ENCODE peak calls at places on chromosomes 12 and 14, in five cellular contexts. P, J, K, O and W are unnamed samples. For H3K9me3 and H3K27me3, the result is how much of the 10 kb centered on the place peaks cover.

GRCh38 chr14:88424573-88424972 is 39.1 kb downstream of the SPATA7 start:
- DNase-seq in O (peak), J (no peak), K (no peak), P (no peak), W (no peak)

GRCh38 chr14:65927871-65928270 is 515.3 kb downstream of the FUT8 start:
- DNase-seq in P (no peak), K (no peak), O (no peak), J (no peak), W (peak)

GRCh38 chr12:124636138-124636968 is 68.9 kb upstream of the NCOR2 start:
- DNase-seq in O (no peak), P (no peak), J (peak), K (no peak), W (peak)

GRCh38 chr12:105343836-105344235 is 13.3 kb downstream of the C12orf75 start:
- DNase-seq in O (no peak), J (no peak), P (no peak), K (no peak), W (no peak)

GRCh38 chr14:93655078-93655750 is 133.1 kb downstream of the PRIMA1 start:
- DNase-seq in J (no peak), P (peak), K (no peak), O (peak), W (no peak)

GRCh38 chr14:90301580-90302181 is 30.1 kb downstream of the NRDE2 start:
- DNase-seq in J (no peak), O (peak), P (peak), K (no peak), W (no peak)

GRCh38 chr12:42958271-42958674 is 368.7 kb upstream of the PRICKLE1 start:
- DNase-seq in K (no peak), P (no peak), J (no peak), O (no peak), W (peak)

GRCh38 chr12:114682920-114683708 is 861 bp downstream of the TBX3 start:
- DNase-seq in K (no peak), P (peak), O (peak), J (peak), W (peak)

GRCh38 chr12:107634530-107634929 is 51.1 kb upstream of the PWP1 start:
- DNase-seq in K (no peak), O (no peak), P (no peak), J (no peak), W (no peak)

GRCh38 chr14:71555654-71556559 is 376.3 kb upstream of the RGS6 start:
- DNase-seq in O (no peak), P (no peak), K (no peak), J (no peak), W (no peak)

GRCh38 chr14:47150267-47150666 is 498.7 kb upstream of the RPL10L start:
- DNase-seq in K (no peak), O (no peak), P (no peak), J (no peak), W (no peak)

GRCh38 chr14:99066378-99066777 is 205.6 kb downstream of the BCL11B start:
- DNase-seq in K (no peak), O (no peak), J (no peak), P (no peak), W (no peak)

GRCh38 chr12:13436696-13437391 is 240.3 kb downstream of the EMP1 start:
- DNase-seq in P (peak), K (no peak), J (no peak), O (no peak), W (peak)

GRCh38 chr12:128408669-128409068 is 141.7 kb downstream of the TMEM132C start:
- DNase-seq in K (no peak), P (no peak), O (no peak), J (no peak), W (no peak)

GRCh38 chr14:58639842-58640484 is 2.2 kb downstream of the DACT1 start:
- DNase-seq in P (peak), O (peak), J (no peak), K (no peak), W (peak)

GRCh38 chr14:34387974-34388533 is 74.0 kb downstream of the SPTSSA start:
- DNase-seq in P (no peak), J (no peak), K (no peak), O (no peak), W (no peak)

GRCh38 chr14:98754343-98755025 is 517.5 kb downstream of the BCL11B start:
- DNase-seq in J (no peak), K (no peak), O (no peak), P (no peak), W (no peak)

GRCh38 chr14:39483682-39484081 is 51.4 kb upstream of the FBXO33 start:
- DNase-seq in J (no peak), P (no peak), K (no peak), O (no peak), W (no peak)

GRCh38 chr12:55658635-55659391 is 22.1 kb downstream of the OR10P1 start:
- DNase-seq in J (no peak), P (no peak), O (no peak), K (no peak), W (no peak)

GRCh38 chr12:81176796-81177195 is 98.9 kb downstream of the ACSS3 start:
- DNase-seq in P (no peak), O (no peak), J (no peak), K (no peak), W (no peak)

GRCh38 chr14:53236708-53237107 is 83.6 kb upstream of the DDHD1 start:
- DNase-seq in J (no peak), K (no peak), P (no peak), O (no peak), W (no peak)

GRCh38 chr14:53233399-53233798 is 80.3 kb upstream of the DDHD1 start:
- DNase-seq in J (no peak), P (no peak), K (no peak), O (no peak), W (no peak)

DNA sequence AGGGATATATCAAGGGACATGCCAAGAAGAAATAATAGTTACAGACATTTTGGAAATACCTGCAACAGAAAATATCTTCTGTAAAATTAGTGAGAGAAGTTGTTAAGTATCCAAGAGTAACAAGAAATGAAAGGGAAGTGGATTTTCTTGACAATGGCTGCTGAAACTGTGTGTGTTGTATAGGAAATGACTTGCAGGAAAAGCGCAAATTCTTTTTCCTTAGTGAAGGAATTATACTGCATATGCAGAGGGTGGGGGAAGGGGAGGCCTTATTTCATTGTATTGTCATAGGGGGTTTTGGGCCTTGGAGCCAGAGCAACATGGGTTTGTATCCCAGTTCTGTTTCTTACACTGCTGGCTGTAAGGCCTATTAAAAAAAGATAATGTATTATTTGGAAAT is 84.4 kb upstream of the DDHD1 start:
- DNase-seq in J (no peak), O (no peak), K (no peak), P (no peak), W (no peak)
- H3K9me3 ChIP-seq in J (under half), O (under half), K (under half), P (under half), W (under half)

GRCh38 chr12:47989023-47989417 is 15.3 kb downstream of the COL2A1 start:
- DNase-seq in P (no peak), J (no peak), K (no peak), O (no peak), W (no peak)
- H3K27me3 ChIP-seq in P (under half), J (under half), K (under half), O (under half), W (under half)

DNA sequence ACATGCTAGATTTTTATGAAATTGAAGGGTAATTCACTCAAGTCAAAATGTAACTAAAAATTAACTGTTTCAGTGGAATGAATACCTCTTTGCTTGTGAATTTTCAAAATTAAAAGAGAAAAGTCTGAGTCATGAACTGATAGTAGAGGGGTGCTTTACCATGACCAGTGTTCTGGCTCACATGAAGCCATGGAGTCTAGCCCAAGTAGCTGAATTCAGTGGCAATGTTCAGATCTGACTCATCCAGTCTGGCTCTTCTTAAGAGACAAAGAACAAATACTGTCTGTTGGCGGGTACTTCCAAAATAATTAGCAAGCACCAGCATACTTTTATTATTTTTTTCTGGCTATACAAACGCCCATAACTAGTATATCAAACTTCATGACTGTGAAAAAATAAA is 366.3 kb upstream of the GARIN6 start:
- DNase-seq in O (peak), J (no peak), K (no peak), P (no peak), W (no peak)
- H3K4me3 ChIP-seq in O (no peak), J (no peak), K (no peak), P (no peak), W (no peak)

GRCh38 chr14:106831322-106831720 is 1304.9 kb downstream of the TMEM121 start:
- DNase-seq in O (no peak), P (no peak), K (no peak), J (no peak), W (peak)

GRCh38 chr14:106822905-106823304 is 1296.5 kb downstream of the TMEM121 start:
- DNase-seq in J (no peak), O (no peak), P (no peak), K (no peak), W (no peak)

GRCh38 chr14:106823552-106823951 is 1297.2 kb downstream of the TMEM121 start:
- DNase-seq in P (no peak), O (no peak), J (no peak), K (no peak), W (no peak)

GRCh38 chr14:106821119-106821518 is 1294.7 kb downstream of the TMEM121 start:
- DNase-seq in J (no peak), P (no peak), O (no peak), K (no peak), W (no peak)

GRCh38 chr14:106826833-106827369 is 1300.5 kb downstream of the TMEM121 start:
- DNase-seq in P (no peak), O (no peak), J (no peak), K (no peak), W (no peak)
- H3K9me3 ChIP-seq in P (under half), O (under half), J (under half), K (under half), W (under half)

DNA sequence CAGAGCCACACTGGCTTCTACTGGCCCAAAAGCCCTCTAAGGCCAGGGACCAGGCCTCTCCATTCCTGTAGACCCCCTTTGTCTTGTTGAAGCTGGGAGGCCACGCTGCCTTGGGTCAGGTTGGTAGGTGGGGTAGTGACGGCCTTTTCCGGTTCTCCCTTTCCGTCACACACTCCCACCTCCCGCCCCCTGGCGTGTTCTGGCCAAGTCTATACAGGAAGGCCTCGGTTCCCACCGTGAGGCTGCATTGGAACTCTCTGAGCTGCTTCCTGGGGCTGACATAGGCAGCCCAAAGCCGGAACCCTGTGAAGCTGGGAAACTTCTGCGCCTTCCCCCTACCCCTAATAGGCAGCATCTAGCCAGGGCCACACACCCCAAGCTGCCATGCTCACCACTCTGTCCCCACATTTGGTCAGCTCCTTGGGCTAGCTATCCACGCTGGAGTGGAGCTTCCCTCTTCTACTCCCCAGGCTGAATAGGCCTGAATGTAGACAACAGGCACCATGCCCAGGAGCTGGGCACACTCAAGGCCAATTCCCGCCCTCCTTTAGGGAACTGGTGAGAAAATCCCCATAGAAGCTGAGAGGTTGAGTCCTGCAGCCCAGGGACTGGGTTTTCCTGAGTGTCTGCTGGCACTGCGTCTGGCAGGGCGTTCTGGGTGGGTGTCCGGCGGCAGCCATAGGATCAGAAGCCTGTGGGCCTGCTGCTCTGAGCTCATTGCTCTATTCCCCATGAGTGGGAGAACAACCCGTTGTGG is 35.7 kb downstream of the RIN3 start:
- DNase-seq in K (peak), P (no peak), J (peak), O (no peak), W (peak)
- H3K27me3 ChIP-seq in K (under half), P (under half), J (under half), O (under half), W (under half)

GRCh38 chr14:105481886-105482454 is 4.7 kb upstream of the CRIP1 start:
- DNase-seq in P (no peak), O (peak), J (peak), K (peak), W (peak)
- H3K4me3 ChIP-seq in P (no peak), O (peak), J (peak), K (peak), W (peak)